ENCODE peak calls at places on chromosome 17, in seven cellular contexts. I is AG10803, X is cardiac muscle cell, Y is MM.1S, Q is heart left ventricle, J is GM12864, A is neural progenitor cell. T is an unnamed sample.

GRCh38 chr17:72122336-72122667 is 1.5 kb downstream of the SOX9 start:
- DNase-seq in I (no peak), A (no peak), J (no peak), X (no peak), Y (no peak), Q (no peak), T (no peak)

GRCh38 chr17:68800731-68801130 is 154.5 kb downstream of the ABCA8 start:
- DNase-seq in I (peak), X (peak), J (no peak), Y (no peak), A (no peak), Q (no peak), T (no peak)

GRCh38 chr17:31598921-31599571 is 207.6 kb downstream of the RAB11FIP4 start:
- DNase-seq in X (no peak), J (no peak), I (no peak), Q (no peak), A (no peak), Y (no peak), T (no peak)

GRCh38 chr17:69919789-69920188 is 155.2 kb upstream of the KCNJ16 start:
- DNase-seq in I (no peak), Y (no peak), J (no peak), A (no peak), X (no peak), Q (no peak), T (no peak)

GRCh38 chr17:16486373-16487250 is 5.4 kb downstream of the LRRC75A start:
- DNase-seq in X (peak), A (peak), J (no peak), Q (peak), Y (no peak), I (peak), T (no peak)

GRCh38 chr17:48671697-48672171 is 45.6 kb upstream of the HOXB9 start:
- DNase-seq in Q (peak), J (no peak), X (peak), A (peak), Y (peak), I (peak), T (peak)

GRCh38 chr17:48756816-48757215 is 28.3 kb upstream of the HOXB13 start:
- DNase-seq in Q (no peak), I (no peak), Y (no peak), J (no peak), X (no peak), A (no peak), T (peak)

GRCh38 chr17:51537996-51538550 is 277.7 kb downstream of the UTP18 start:
- DNase-seq in X (no peak), J (no peak), A (no peak), Q (no peak), Y (no peak), I (no peak), T (no peak)

GRCh38 chr17:59267776-59268175 is 47.5 kb downstream of the GDPD1 start:
- DNase-seq in J (no peak), X (no peak), I (no peak), Q (no peak), Y (no peak), A (no peak), T (no peak)

GRCh38 chr17:4969551-4970231 is 2.1 kb upstream of the SPAG7 start:
- DNase-seq in J (no peak), X (peak), Q (no peak), I (no peak), Y (no peak), A (no peak), T (no peak)

GRCh38 chr17:31561469-31562412 is 170.3 kb downstream of the RAB11FIP4 start:
- DNase-seq in Q (no peak), I (peak), X (no peak), Y (no peak), J (no peak), A (no peak), T (no peak)

GRCh38 chr17:37493249-37494027 is 3.7 kb downstream of the DUSP14 start:
- DNase-seq in Y (no peak), Q (no peak), X (peak), I (peak), A (no peak), J (no peak), T (no peak)

GRCh38 chr17:7587420-7587786 is 2.5 kb downstream of the SOX15 start:
- DNase-seq in I (peak), X (peak), Y (no peak), J (no peak), A (no peak), Q (peak), T (no peak)

GRCh38 chr17:80879723-80880649 is 111.7 kb upstream of the CHMP6 start:
- DNase-seq in I (no peak), X (no peak), Y (no peak), Q (peak), J (no peak), A (no peak), T (no peak)

GRCh38 chr17:4953461-4953961 is 2.6 kb downstream of the ENO3 start:
- DNase-seq in A (no peak), J (no peak), X (peak), Q (no peak), Y (no peak), I (peak), T (no peak)

GRCh38 chr17:56144205-56144604 is 9.1 kb upstream of the ANKFN1 start:
- DNase-seq in Y (no peak), I (no peak), X (no peak), Q (no peak), A (no peak), J (no peak), T (no peak)

DNA sequence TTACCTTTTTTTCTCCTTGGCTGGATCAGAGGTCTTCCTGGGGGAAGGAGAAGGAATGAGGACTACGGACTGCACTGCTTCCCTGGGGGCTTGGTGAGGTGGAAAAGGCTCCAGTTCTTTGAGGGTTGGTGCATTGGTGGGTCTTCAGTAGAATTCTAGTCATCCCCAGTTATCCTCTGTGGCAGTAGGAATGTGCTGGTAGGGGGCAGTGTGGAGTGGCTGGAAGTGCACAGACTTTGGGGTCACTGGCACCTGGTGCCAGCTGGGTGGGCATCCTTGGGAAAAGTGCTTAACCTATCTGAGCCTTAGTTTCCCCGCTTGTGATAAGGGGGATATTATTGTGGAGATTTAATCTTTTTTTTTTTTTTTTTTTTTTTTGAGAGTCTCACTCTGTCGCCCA is 6.3 kb downstream of the TAC4 start:
- DNase-seq in X (no peak), I (no peak), Y (no peak), J (no peak), A (no peak), Q (no peak), T (no peak)
- TF ChIP-seq CTCF in X (peak), I (no peak), Y (no peak), J (no peak), A (peak), Q (no peak), T (no peak)

DNA sequence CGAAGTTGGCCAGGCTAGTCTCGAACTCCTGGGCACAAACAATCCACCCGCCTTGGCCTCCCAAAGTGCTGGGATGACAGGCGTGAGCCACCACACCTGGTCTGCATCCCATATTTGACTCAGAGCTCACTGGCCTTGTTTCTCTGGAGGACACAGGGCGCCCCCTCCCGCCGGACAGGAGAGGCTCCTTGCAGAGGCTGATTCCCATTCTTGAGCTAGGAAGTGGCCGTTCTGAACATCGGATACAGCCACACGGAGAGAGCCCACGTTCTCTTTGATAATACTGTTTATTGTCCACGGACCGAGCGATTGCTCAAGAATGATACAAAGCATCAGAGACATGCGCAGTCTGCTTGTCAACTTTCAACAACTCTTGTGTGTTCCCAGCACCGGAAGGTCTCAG is 12.1 kb upstream of the USP36 start:
- DNase-seq in J (no peak), A (no peak), Q (no peak), Y (no peak), I (no peak), X (peak), T (no peak)
- TF ChIP-seq CTCF in J (peak), A (peak), Q (no peak), Y (no peak), I (no peak), X (peak), T (peak)

GRCh38 chr17:65194670-65195334 is 57.6 kb downstream of the RGS9 start:
- DNase-seq in J (no peak), A (no peak), X (no peak), I (no peak), Q (no peak), Y (no peak), T (no peak)
- TF ChIP-seq CTCF in J (no peak), A (peak), X (no peak), I (no peak), Q (no peak), Y (no peak), T (no peak)

GRCh38 chr17:66187718-66188117 is 4.2 kb downstream of the CEP112 start:
- DNase-seq in J (no peak), Y (no peak), A (no peak), X (no peak), Q (no peak), I (no peak), T (no peak)

GRCh38 chr17:66192378-66192687 is 400 bp upstream of the CEP112 start:
- DNase-seq in A (no peak), J (no peak), Y (no peak), Q (no peak), X (no peak), I (peak), T (no peak)

GRCh38 chr17:66185842-66186241 is 6.1 kb downstream of the CEP112 start:
- DNase-seq in I (no peak), Y (no peak), A (peak), J (no peak), Q (no peak), X (no peak), T (no peak)

GRCh38 chr17:66190738-66191606 is 961 bp downstream of the CEP112 start:
- DNase-seq in J (no peak), Y (no peak), Q (no peak), X (peak), A (peak), I (peak), T (no peak)

GRCh38 chr17:66191607-66192377 is at the start of gene CEP112:
- DNase-seq in J (peak), Y (peak), I (peak), X (peak), A (peak), Q (peak), T (peak)
- TF ChIP-seq CTCF in J (no peak), Y (no peak), I (no peak), X (no peak), A (no peak), Q (no peak), T (no peak)

DNA sequence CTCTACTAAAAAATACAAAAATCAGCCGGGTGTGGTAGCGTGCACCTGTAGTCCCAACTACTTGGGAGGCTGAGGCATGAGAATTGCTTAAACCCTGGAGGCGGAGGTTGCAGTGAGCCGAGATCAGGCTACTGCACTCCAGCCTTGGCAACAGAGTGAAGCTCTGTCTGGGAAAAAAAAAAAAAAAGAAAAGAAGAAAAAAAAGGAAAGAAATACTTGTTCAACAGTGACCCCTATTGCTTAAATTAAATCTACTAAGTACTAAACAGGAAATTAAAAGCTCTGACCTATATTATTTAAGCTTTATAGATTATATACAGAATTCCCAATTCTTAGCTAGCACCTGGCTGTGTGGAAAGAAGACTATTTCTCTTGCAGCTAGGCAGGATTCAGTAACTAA is 48.9 kb downstream of the FBXL20 start:
- DNase-seq in Q (no peak), I (no peak), J (no peak), A (no peak), X (peak), Y (no peak), T (no peak)
- TF ChIP-seq CTCF in Q (no peak), I (peak), J (no peak), A (no peak), X (no peak), Y (no peak), T (no peak)

GRCh38 chr17:77296769-77297409 is 156.1 kb downstream of the SEC14L1 start:
- DNase-seq in Q (no peak), Y (no peak), A (no peak), I (no peak), X (no peak), J (no peak), T (no peak)

GRCh38 chr17:77298811-77299210 is 158.0 kb downstream of the SEC14L1 start:
- DNase-seq in X (no peak), I (no peak), Y (no peak), A (no peak), J (no peak), Q (no peak), T (no peak)

GRCh38 chr17:77297693-77298666 is 157.2 kb downstream of the SEC14L1 start:
- DNase-seq in Y (no peak), I (no peak), A (no peak), Q (no peak), X (no peak), J (no peak), T (no peak)

GRCh38 chr17:77291591-77292386 is 151.0 kb downstream of the SEC14L1 start:
- DNase-seq in A (no peak), J (no peak), Q (no peak), Y (no peak), I (no peak), X (no peak), T (no peak)

DNA sequence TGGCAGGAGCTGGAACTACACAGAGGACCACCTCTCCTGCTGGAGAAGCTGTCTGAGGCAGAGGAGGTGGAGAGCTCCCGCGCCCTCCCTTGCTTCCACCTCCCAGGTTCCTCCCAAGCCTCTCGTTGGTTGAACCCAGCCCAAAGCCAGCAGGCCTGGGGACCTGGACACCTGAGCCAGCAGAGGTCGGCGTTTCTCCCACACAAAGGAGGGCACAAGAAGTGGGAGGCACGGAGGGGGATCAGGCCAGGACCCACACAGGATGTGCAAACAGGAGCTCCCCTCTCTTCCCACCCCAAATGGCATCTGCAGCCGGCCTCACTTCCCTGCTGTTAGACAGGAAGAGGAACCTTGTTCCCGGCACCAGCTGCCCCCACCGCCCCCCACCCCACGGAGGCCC is 154.6 kb downstream of the SEC14L1 start:
- DNase-seq in J (no peak), A (no peak), Y (no peak), I (no peak), Q (no peak), X (no peak), T (no peak)
- TF ChIP-seq CTCF in J (no peak), A (no peak), Y (no peak), I (no peak), Q (no peak), X (no peak), T (no peak)

T was measured in GM13977.